ENCODE peak calls at places on chromosomes 7 and 10, in six cellular contexts. One of them, this sample, is unnamed.
A peak's percentile ranks its signal among the peaks of the same experiment; 100 is the strongest.

GRCh38 chr7:137508437-137509175 is 165.1 kb upstream of the PTN start:
- DNase-seq in prostate gland: no peak
- DNase-seq in transverse colon: no peak
- DNase-seq in mammary epithelial cell: peak; percentile 62
- DNase-seq in IMR-90: peak; percentile 90
- DNase-seq in pancreas: no peak
- DNase-seq in this sample: no peak

GRCh38 chr10:118342638-118343020 is 505 bp upstream of the FAM204A start:
- DNase-seq in prostate gland: no peak
- DNase-seq in transverse colon: no peak
- DNase-seq in mammary epithelial cell: no peak
- DNase-seq in IMR-90: no peak
- DNase-seq in pancreas: no peak
- DNase-seq in this sample: no peak

GRCh38 chr10:31728698-31729224 is 199.9 kb downstream of the ARHGAP12 start:
- DNase-seq in prostate gland: no peak
- DNase-seq in transverse colon: no peak
- DNase-seq in mammary epithelial cell: no peak
- DNase-seq in IMR-90: no peak
- DNase-seq in pancreas: no peak
- DNase-seq in this sample: no peak

GRCh38 chr10:30935078-30935477 is 96.6 kb downstream of the ZNF438 start:
- DNase-seq in prostate gland: no peak
- DNase-seq in transverse colon: no peak
- DNase-seq in mammary epithelial cell: peak; percentile 1
- DNase-seq in IMR-90: no peak
- DNase-seq in pancreas: no peak
- DNase-seq in this sample: no peak

GRCh38 chr7:81062747-81063146 is 143.9 kb upstream of the SEMA3C start:
- DNase-seq in prostate gland: no peak
- DNase-seq in transverse colon: no peak
- DNase-seq in mammary epithelial cell: no peak
- DNase-seq in IMR-90: no peak
- DNase-seq in pancreas: no peak
- DNase-seq in this sample: no peak

GRCh38 chr7:101913876-101914275 is 96.5 kb downstream of the CUX1 start:
- DNase-seq in prostate gland: no peak
- DNase-seq in transverse colon: no peak
- DNase-seq in mammary epithelial cell: no peak
- DNase-seq in IMR-90: peak; percentile 76
- DNase-seq in pancreas: no peak
- DNase-seq in this sample: no peak

GRCh38 chr7:47253650-47254080 is 328.2 kb downstream of the TNS3 start:
- DNase-seq in prostate gland: no peak
- DNase-seq in transverse colon: peak; percentile 28
- DNase-seq in mammary epithelial cell: peak; percentile 24
- DNase-seq in IMR-90: peak; percentile 78
- DNase-seq in pancreas: no peak
- DNase-seq in this sample: no peak

GRCh38 chr7:35728412-35729060 is 33.6 kb upstream of the HERPUD2 start:
- DNase-seq in prostate gland: no peak
- DNase-seq in transverse colon: no peak
- DNase-seq in mammary epithelial cell: no peak
- DNase-seq in IMR-90: no peak
- DNase-seq in pancreas: no peak
- DNase-seq in this sample: no peak

GRCh38 chr10:58023341-58024073 is 244.2 kb downstream of the IPMK start:
- DNase-seq in prostate gland: no peak
- DNase-seq in transverse colon: no peak
- DNase-seq in mammary epithelial cell: peak; percentile 83
- DNase-seq in IMR-90: peak; percentile 90
- DNase-seq in pancreas: no peak
- DNase-seq in this sample: no peak

GRCh38 chr10:48655426-48656240 is 29.0 kb upstream of the WDFY4 start:
- DNase-seq in prostate gland: peak; percentile 49
- DNase-seq in transverse colon: peak; percentile 69
- DNase-seq in mammary epithelial cell: peak; percentile 62
- DNase-seq in IMR-90: peak; percentile 42
- DNase-seq in pancreas: peak; percentile 92
- DNase-seq in this sample: no peak

GRCh38 chr10:76080991-76081390 is 649.6 kb downstream of the LRMDA start:
- DNase-seq in prostate gland: no peak
- DNase-seq in transverse colon: no peak
- DNase-seq in mammary epithelial cell: peak; percentile 29
- DNase-seq in IMR-90: peak; percentile 15
- DNase-seq in pancreas: no peak
- DNase-seq in this sample: no peak

GRCh38 chr10:5817322-5818047 is 4.3 kb upstream of the GDI2 start:
- DNase-seq in prostate gland: no peak
- DNase-seq in transverse colon: no peak
- DNase-seq in mammary epithelial cell: no peak
- DNase-seq in IMR-90: no peak
- DNase-seq in pancreas: no peak
- DNase-seq in this sample: no peak

GRCh38 chr7:6172331-6173295 is 99.8 kb downstream of the CYTH3 start:
- DNase-seq in prostate gland: no peak
- DNase-seq in transverse colon: no peak
- DNase-seq in mammary epithelial cell: peak; percentile 14
- DNase-seq in IMR-90: peak; percentile 59
- DNase-seq in pancreas: no peak
- DNase-seq in this sample: no peak

GRCh38 chr10:82319558-82319957 is 444.6 kb downstream of the NRG3 start:
- DNase-seq in prostate gland: no peak
- DNase-seq in transverse colon: no peak
- DNase-seq in mammary epithelial cell: no peak
- DNase-seq in IMR-90: no peak
- DNase-seq in pancreas: no peak
- DNase-seq in this sample: no peak
- H3K4me3 ChIP-seq in prostate gland: no peak overlapping the region
- H3K4me3 ChIP-seq in transverse colon: no peak overlapping the region
- H3K4me3 ChIP-seq in mammary epithelial cell: no peak overlapping the region
- H3K4me3 ChIP-seq in IMR-90: no peak overlapping the region
- H3K4me3 ChIP-seq in pancreas: no peak overlapping the region
- H3K4me3 ChIP-seq in this sample: no peak overlapping the region

GRCh38 chr10:46523119-46523880 is 33.2 kb downstream of the GPRIN2 start:
- DNase-seq in prostate gland: peak; percentile 73
- DNase-seq in transverse colon: peak; percentile 85
- DNase-seq in mammary epithelial cell: peak; percentile 85
- DNase-seq in IMR-90: no peak
- DNase-seq in pancreas: peak; percentile 80
- DNase-seq in this sample: no peak
- H3K4me1 ChIP-seq in prostate gland: peaks cover 4% of the 10 kb centered on the region
- H3K4me1 ChIP-seq in transverse colon: peaks cover 12% of the 10 kb centered on the region
- H3K4me1 ChIP-seq in mammary epithelial cell: peaks cover 46% of the 10 kb centered on the region
- H3K4me1 ChIP-seq in IMR-90: peaks cover 28% of the 10 kb centered on the region
- H3K4me1 ChIP-seq in pancreas: no peaks in the 10 kb centered on the region
- H3K4me1 ChIP-seq in this sample: no peaks in the 10 kb centered on the region

GRCh38 chr7:148699772-148700629 is 1.3 kb downstream of the CUL1 start:
- DNase-seq in prostate gland: no peak
- DNase-seq in transverse colon: no peak
- DNase-seq in mammary epithelial cell: no peak
- DNase-seq in IMR-90: peak; percentile 39
- DNase-seq in pancreas: no peak
- DNase-seq in this sample: no peak

GRCh38 chr7:148699024-148699771 is 495 bp downstream of the CUL1 start:
- DNase-seq in prostate gland: peak; percentile 7
- DNase-seq in transverse colon: peak; percentile 51
- DNase-seq in mammary epithelial cell: peak; percentile 64
- DNase-seq in IMR-90: peak; percentile 45
- DNase-seq in pancreas: peak; percentile 83
- DNase-seq in this sample: peak; percentile 75

GRCh38 chr7:148698397-148699023 is at the start of gene CUL1:
- DNase-seq in prostate gland: peak; percentile 81
- DNase-seq in transverse colon: peak; percentile 92
- DNase-seq in mammary epithelial cell: peak; percentile 79
- DNase-seq in IMR-90: peak; percentile 52
- DNase-seq in pancreas: peak; percentile 94
- DNase-seq in this sample: peak; percentile 61

GRCh38 chr7:148701414-148701813 is 2.7 kb downstream of the CUL1 start:
- DNase-seq in prostate gland: no peak
- DNase-seq in transverse colon: no peak
- DNase-seq in mammary epithelial cell: no peak
- DNase-seq in IMR-90: peak; percentile 38
- DNase-seq in pancreas: no peak
- DNase-seq in this sample: no peak

GRCh38 chr7:148700693-148701092 is 2.0 kb downstream of the CUL1 start:
- DNase-seq in prostate gland: no peak
- DNase-seq in transverse colon: peak; percentile 20
- DNase-seq in mammary epithelial cell: no peak
- DNase-seq in IMR-90: peak; percentile 50
- DNase-seq in pancreas: no peak
- DNase-seq in this sample: no peak
- H3K4me3 ChIP-seq in prostate gland: peak overlapping the region; percentile 95
- H3K4me3 ChIP-seq in transverse colon: peak overlapping the region; percentile 95
- H3K4me3 ChIP-seq in mammary epithelial cell: peak overlapping the region; percentile 85
- H3K4me3 ChIP-seq in IMR-90: peak overlapping the region; percentile 92
- H3K4me3 ChIP-seq in pancreas: peak overlapping the region; percentile 98
- H3K4me3 ChIP-seq in this sample: peak overlapping the region; percentile 66

GRCh38 chr7:108128514-108128913 is 1.6 kb downstream of the LAMB4 start:
- DNase-seq in prostate gland: no peak
- DNase-seq in transverse colon: no peak
- DNase-seq in mammary epithelial cell: no peak
- DNase-seq in IMR-90: no peak
- DNase-seq in pancreas: no peak
- DNase-seq in this sample: no peak

GRCh38 chr7:108127461-108127860 is 2.7 kb downstream of the LAMB4 start:
- DNase-seq in prostate gland: no peak
- DNase-seq in transverse colon: no peak
- DNase-seq in mammary epithelial cell: peak; percentile 61
- DNase-seq in IMR-90: no peak
- DNase-seq in pancreas: no peak
- DNase-seq in this sample: no peak

GRCh38 chr7:108130261-108130660 is at the start of gene LAMB4:
- DNase-seq in prostate gland: no peak
- DNase-seq in transverse colon: no peak
- DNase-seq in mammary epithelial cell: no peak
- DNase-seq in IMR-90: no peak
- DNase-seq in pancreas: no peak
- DNase-seq in this sample: no peak

GRCh38 chr7:108132551-108133265 is 2.5 kb upstream of the LAMB4 start:
- DNase-seq in prostate gland: no peak
- DNase-seq in transverse colon: no peak
- DNase-seq in mammary epithelial cell: peak; percentile 93
- DNase-seq in IMR-90: no peak
- DNase-seq in pancreas: no peak
- DNase-seq in this sample: no peak

GRCh38 chr7:108129018-108129965 is 869 bp downstream of the LAMB4 start:
- DNase-seq in prostate gland: no peak
- DNase-seq in transverse colon: no peak
- DNase-seq in mammary epithelial cell: no peak
- DNase-seq in IMR-90: no peak
- DNase-seq in pancreas: no peak
- DNase-seq in this sample: no peak
- H3K4me1 ChIP-seq in prostate gland: no peaks in the 10 kb centered on the region
- H3K4me1 ChIP-seq in transverse colon: no peaks in the 10 kb centered on the region
- H3K4me1 ChIP-seq in mammary epithelial cell: peaks cover 35% of the 10 kb centered on the region
- H3K4me1 ChIP-seq in IMR-90: peaks cover 4% of the 10 kb centered on the region
- H3K4me1 ChIP-seq in pancreas: no peaks in the 10 kb centered on the region
- H3K4me1 ChIP-seq in this sample: no peaks in the 10 kb centered on the region

GRCh38 chr10:95657250-95657649 is 739 bp upstream of the ALDH18A1 start:
- DNase-seq in prostate gland: no peak
- DNase-seq in transverse colon: no peak
- DNase-seq in mammary epithelial cell: no peak
- DNase-seq in IMR-90: no peak
- DNase-seq in pancreas: no peak
- DNase-seq in this sample: no peak
- H3K4me3 ChIP-seq in prostate gland: no peak overlapping the region
- H3K4me3 ChIP-seq in transverse colon: peak overlapping the region; percentile 87
- H3K4me3 ChIP-seq in mammary epithelial cell: peak overlapping the region; percentile 91
- H3K4me3 ChIP-seq in IMR-90: no peak overlapping the region
- H3K4me3 ChIP-seq in pancreas: peak overlapping the region; percentile 86
- H3K4me3 ChIP-seq in this sample: peak overlapping the region; percentile 82

GRCh38 chr10:70509376-70509775 is 30.8 kb downstream of the PALD1 start:
- DNase-seq in prostate gland: no peak
- DNase-seq in transverse colon: no peak
- DNase-seq in mammary epithelial cell: no peak
- DNase-seq in IMR-90: no peak
- DNase-seq in pancreas: no peak
- DNase-seq in this sample: no peak
- H3K4me1 ChIP-seq in prostate gland: no peaks in the 10 kb centered on the region
- H3K4me1 ChIP-seq in transverse colon: peaks cover 24% of the 10 kb centered on the region
- H3K4me1 ChIP-seq in mammary epithelial cell: no peaks in the 10 kb centered on the region
- H3K4me1 ChIP-seq in IMR-90: peaks cover 4% of the 10 kb centered on the region
- H3K4me1 ChIP-seq in pancreas: peaks cover 3% of the 10 kb centered on the region
- H3K4me1 ChIP-seq in this sample: no peaks in the 10 kb centered on the region

GRCh38 chr7:157431951-157432540 is 95.2 kb downstream of the DNAJB6 start:
- DNase-seq in prostate gland: no peak
- DNase-seq in transverse colon: no peak
- DNase-seq in mammary epithelial cell: no peak
- DNase-seq in IMR-90: no peak
- DNase-seq in pancreas: no peak
- DNase-seq in this sample: no peak
- H3K4me3 ChIP-seq in prostate gland: no peak overlapping the region
- H3K4me3 ChIP-seq in transverse colon: no peak overlapping the region
- H3K4me3 ChIP-seq in mammary epithelial cell: no peak overlapping the region
- H3K4me3 ChIP-seq in IMR-90: no peak overlapping the region
- H3K4me3 ChIP-seq in pancreas: no peak overlapping the region
- H3K4me3 ChIP-seq in this sample: peak overlapping the region; percentile 25

DNA sequence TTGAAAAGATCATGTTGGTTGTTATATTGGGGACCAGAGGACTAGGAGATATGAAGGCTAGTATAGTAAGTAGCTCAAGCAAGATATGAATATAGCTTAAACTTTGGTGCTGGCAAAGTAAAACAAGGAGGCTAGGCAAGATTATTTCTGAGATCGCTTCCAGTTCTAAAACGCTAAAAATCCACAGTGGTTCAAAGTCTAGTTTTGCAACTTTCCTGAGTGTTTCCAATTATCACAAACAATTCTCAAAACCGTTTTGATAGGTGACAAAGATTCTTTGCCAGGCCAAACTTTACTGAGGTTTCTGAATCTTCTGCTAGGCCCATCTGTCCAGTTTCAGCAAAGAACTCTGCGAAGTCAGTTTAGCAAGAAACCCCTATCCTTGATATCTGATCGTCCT is 35.3 kb downstream of the PDZD8 start:
- DNase-seq in prostate gland: no peak
- DNase-seq in transverse colon: no peak
- DNase-seq in mammary epithelial cell: no peak
- DNase-seq in IMR-90: no peak
- DNase-seq in pancreas: no peak
- DNase-seq in this sample: no peak
- H3K4me1 ChIP-seq in prostate gland: no peaks in the 10 kb centered on the region
- H3K4me1 ChIP-seq in transverse colon: peaks cover 28% of the 10 kb centered on the region
- H3K4me1 ChIP-seq in mammary epithelial cell: peaks cover 13% of the 10 kb centered on the region
- H3K4me1 ChIP-seq in IMR-90: peaks cover 4% of the 10 kb centered on the region
- H3K4me1 ChIP-seq in pancreas: peaks cover 13% of the 10 kb centered on the region
- H3K4me1 ChIP-seq in this sample: peaks cover 4% of the 10 kb centered on the region